ENCODE peak calls at places on chromosomes 4 and X, in seven cellular contexts. E is NAMALWA; W is DMS53; Y is fibroblast of mammary gland; O is mesenchymal stem cell; A is globus pallidus; Z is stimulated activated CD4-positive, alpha-beta T cell treated with anti-CD3 and anti-CD28 coated beads, Interleukin-4, amount 100 ng/mL, for 48 hours. L is an unnamed sample.

GRCh38 chr4:169202143-169202699 is 68.5 kb downstream of the SH3RF1 start:
- DNase-seq in E (no peak), W (no peak), Y (no peak), O (no peak), A (no peak), Z (no peak), L (no peak)

GRCh38 chr4:156388826-156389225 is 435.2 kb upstream of the CTSO start:
- DNase-seq in E (no peak), W (no peak), Y (peak; percentile 81), O (peak; percentile 10), A (no peak), Z (no peak), L (no peak)

GRCh38 chrX:9988762-9989161 is 21.6 kb downstream of the CLDN34 start:
- DNase-seq in E (peak; percentile 33), W (peak; percentile 14), Y (peak; percentile 23), O (no peak), A (no peak), Z (no peak), L (peak; percentile 29)

GRCh38 chr4:153154010-153154975 is 50.0 kb upstream of the TRIM2 start:
- DNase-seq in E (no peak), W (peak; percentile 51), Y (peak; percentile 44), O (peak; percentile 42), A (peak; percentile 30), Z (no peak), L (no peak)

GRCh38 chrX:43514820-43515219 is 141.3 kb upstream of the MAOA start:
- DNase-seq in E (no peak), W (no peak), Y (no peak), O (no peak), A (no peak), Z (no peak), L (no peak)

GRCh38 chrX:57137481-57137880 is 284 bp upstream of the SPIN2A start:
- DNase-seq in E (no peak), W (peak; percentile 74), Y (peak; percentile 11), O (peak; percentile 19), A (no peak), Z (no peak), L (no peak)

GRCh38 chr4:10032625-10033024 is 11.3 kb upstream of the SLC2A9 start:
- DNase-seq in E (no peak), W (peak; percentile 28), Y (peak; percentile 84), O (no peak), A (no peak), Z (no peak), L (no peak)

GRCh38 chrX:22063284-22063683 is 31.2 kb downstream of the PHEX start:
- DNase-seq in E (peak; percentile 43), W (no peak), Y (no peak), O (no peak), A (no peak), Z (peak; percentile 25), L (peak; percentile 50)

GRCh38 chr4:156837625-156838345 is 133.8 kb downstream of the PDGFC start:
- DNase-seq in E (no peak), W (no peak), Y (peak; percentile 72), O (no peak), A (no peak), Z (no peak), L (no peak)

GRCh38 chrX:48472225-48472624 is 2.2 kb upstream of the SLC38A5 start:
- DNase-seq in E (no peak), W (peak; percentile 59), Y (no peak), O (no peak), A (no peak), Z (no peak), L (no peak)

GRCh38 chrX:100645106-100645505 is 1.1 kb downstream of the SRPX2 start:
- DNase-seq in E (no peak), W (no peak), Y (no peak), O (peak; percentile 49), A (no peak), Z (no peak), L (no peak)

GRCh38 chr4:47933798-47934197 is 19.4 kb upstream of the NFXL1 start:
- DNase-seq in E (peak; percentile 80), W (peak; percentile 81), Y (peak; percentile 59), O (peak; percentile 58), A (peak; percentile 29), Z (no peak), L (peak; percentile 64)

GRCh38 chr4:89111833-89112563 is 665 bp downstream of the TIGD2 start:
- DNase-seq in E (peak; percentile 9), W (peak; percentile 55), Y (peak; percentile 93), O (peak; percentile 96), A (peak; percentile 29), Z (no peak), L (no peak)

GRCh38 chrX:116378961-116379360 is 57.4 kb upstream of the SLC6A14 start:
- DNase-seq in E (no peak), W (peak; percentile 16), Y (no peak), O (no peak), A (no peak), Z (no peak), L (no peak)

GRCh38 chr4:71692963-71693362 is 90.9 kb downstream of the GC start:
- DNase-seq in E (no peak), W (no peak), Y (no peak), O (no peak), A (no peak), Z (no peak), L (no peak)

GRCh38 chr4:89468632-89469031 is 161.0 kb upstream of the GPRIN3 start:
- DNase-seq in E (no peak), W (peak; percentile 49), Y (peak; percentile 26), O (no peak), A (no peak), Z (no peak), L (no peak)

GRCh38 chrX:153379508-153379907 is 21.6 kb downstream of the PNMA6E start:
- DNase-seq in E (no peak), W (no peak), Y (no peak), O (no peak), A (no peak), Z (no peak), L (no peak)

GRCh38 chr4:61638600-61638999 is 438.5 kb downstream of the ADGRL3 start:
- DNase-seq in E (no peak), W (no peak), Y (no peak), O (peak; percentile 86), A (no peak), Z (no peak), L (no peak)

GRCh38 chrX:6981718-6982406 is 165.7 kb upstream of the STS start:
- DNase-seq in E (no peak), W (no peak), Y (no peak), O (no peak), A (no peak), Z (no peak), L (no peak)

GRCh38 chrX:68114573-68115199 is 318.6 kb downstream of the OPHN1 start:
- DNase-seq in E (peak; percentile 0), W (peak; percentile 37), Y (peak; percentile 43), O (peak; percentile 2), A (no peak), Z (no peak), L (no peak)

GRCh38 chr4:187128226-187128625 is 404.6 kb upstream of the FAT1 start:
- DNase-seq in E (no peak), W (no peak), Y (no peak), O (peak; percentile 83), A (no peak), Z (no peak), L (no peak)

GRCh38 chrX:155068165-155068564 is 2.8 kb downstream of the CMC4 start:
- DNase-seq in E (no peak), W (peak; percentile 16), Y (peak; percentile 86), O (peak; percentile 72), A (no peak), Z (no peak), L (no peak)

GRCh38 chr4:136864580-136865185 is 667.6 kb downstream of the PCDH18 start:
- DNase-seq in E (peak; percentile 73), W (peak; percentile 79), Y (peak; percentile 79), O (peak; percentile 80), A (peak; percentile 76), Z (no peak), L (peak; percentile 64)

GRCh38 chr4:16024009-16024408 is 59.8 kb downstream of the PROM1 start:
- DNase-seq in E (no peak), W (no peak), Y (peak; percentile 96), O (no peak), A (no peak), Z (no peak), L (no peak)

GRCh38 chr4:137558951-137559350 is 26.7 kb upstream of the PCDH18 start:
- DNase-seq in E (no peak), W (peak; percentile 20), Y (peak; percentile 78), O (peak; percentile 68), A (no peak), Z (no peak), L (no peak)

GRCh38 chrX:1481636-1482529 is 29.2 kb upstream of the ASMTL start:
- DNase-seq in E (peak; percentile 93), W (no peak), Y (peak; percentile 49), O (peak; percentile 89), A (peak; percentile 55), Z (peak; percentile 64), L (peak; percentile 98)

GRCh38 chrX:72526534-72527508 is 45.8 kb downstream of the HDAC8 start:
- DNase-seq in E (no peak), W (no peak), Y (peak; percentile 3), O (peak; percentile 70), A (no peak), Z (no peak), L (no peak)

GRCh38 chr4:110567266-110567665 is 55.6 kb downstream of the PITX2 start:
- DNase-seq in E (no peak), W (no peak), Y (no peak), O (no peak), A (no peak), Z (no peak), L (no peak)

GRCh38 chrX:27186671-27187070 is 276.5 kb downstream of the PPP4R3C start:
- DNase-seq in E (peak; percentile 59), W (peak; percentile 73), Y (peak; percentile 32), O (peak; percentile 4), A (no peak), Z (peak; percentile 1), L (peak; percentile 30)

GRCh38 chrX:110216027-110216426 is 101.9 kb downstream of the AMMECR1 start:
- DNase-seq in E (no peak), W (no peak), Y (no peak), O (no peak), A (no peak), Z (no peak), L (no peak)

GRCh38 chr4:190016369-190017289 is 10.4 kb downstream of the FRG2 start:
- DNase-seq in E (no peak), W (no peak), Y (no peak), O (no peak), A (no peak), Z (no peak), L (no peak)

GRCh38 chr4:42452823-42453222 is 55.5 kb downstream of the SHISA3 start:
- DNase-seq in E (no peak), W (peak; percentile 43), Y (no peak), O (no peak), A (no peak), Z (no peak), L (no peak)

GRCh38 chr4:126533176-126533575 is 1099.6 kb upstream of the INTU start:
- DNase-seq in E (no peak), W (no peak), Y (peak; percentile 14), O (peak; percentile 11), A (no peak), Z (no peak), L (no peak)

GRCh38 chr4:157072002-157072401 is 3.9 kb upstream of the GLRB start:
- DNase-seq in E (no peak), W (peak; percentile 2), Y (peak; percentile 52), O (peak; percentile 37), A (no peak), Z (no peak), L (no peak)

GRCh38 chr4:114558446-114559020 is 40.1 kb upstream of the UGT8 start:
- DNase-seq in E (peak; percentile 24), W (peak; percentile 43), Y (peak; percentile 10), O (no peak), A (no peak), Z (no peak), L (peak; percentile 49)

GRCh38 chrX:74492720-74493201 is 71.5 kb downstream of the SLC16A2 start:
- DNase-seq in E (peak; percentile 6), W (peak; percentile 37), Y (peak; percentile 1), O (no peak), A (no peak), Z (peak; percentile 14), L (peak; percentile 0)

GRCh38 chr4:94177822-94178221 is 29.8 kb upstream of the SMARCAD1 start:
- DNase-seq in E (no peak), W (no peak), Y (no peak), O (no peak), A (no peak), Z (no peak), L (no peak)

GRCh38 chrX:53442322-53442631 is 8.1 kb upstream of the HSD17B10 start:
- DNase-seq in E (peak; percentile 17), W (peak; percentile 27), Y (no peak), O (no peak), A (no peak), Z (no peak), L (no peak)